ENCODE peak calls at places on chromosome 14, in seven cellular contexts. Q, W, U, Y, A, D and P are unnamed samples.

GRCh38 chr14:74846968-74847549 is 28.9 kb downstream of the PROX2 start:
- DNase-seq in Q (no peak), W (no peak), U (no peak), Y (no peak), A (no peak), D (no peak), P (no peak)

GRCh38 chr14:75911883-75912282 is 69.9 kb downstream of the TGFB3 start:
- DNase-seq in Q (no peak), W (no peak), U (no peak), Y (peak; percentile 16), A (no peak), D (no peak), P (no peak)

GRCh38 chr14:39102265-39102968 is 618 bp downstream of the SEC23A start:
- DNase-seq in Q (no peak), W (no peak), U (peak; percentile 37), Y (peak; percentile 81), A (no peak), D (no peak), P (no peak)

GRCh38 chr14:61334197-61334701 is 12.9 kb downstream of the PRKCH start:
- DNase-seq in Q (no peak), W (no peak), U (no peak), Y (no peak), A (no peak), D (no peak), P (no peak)

GRCh38 chr14:43039881-43040280 is 1433.2 kb downstream of the LRFN5 start:
- DNase-seq in Q (no peak), W (no peak), U (no peak), Y (no peak), A (no peak), D (no peak), P (no peak)

GRCh38 chr14:100534528-100535286 is 52.5 kb downstream of the BEGAIN start:
- DNase-seq in Q (peak; percentile 44), W (peak; percentile 9), U (peak; percentile 89), Y (no peak), A (no peak), D (peak; percentile 21), P (no peak)

GRCh38 chr14:38951451-38951850 is 151.6 kb downstream of the SEC23A start:
- DNase-seq in Q (no peak), W (no peak), U (no peak), Y (no peak), A (no peak), D (no peak), P (no peak)

GRCh38 chr14:36605506-36605857 is 23.1 kb upstream of the NKX2-8 start:
- DNase-seq in Q (no peak), W (no peak), U (no peak), Y (no peak), A (no peak), D (no peak), P (no peak)

GRCh38 chr14:100712490-100712889 is 14.2 kb upstream of the DLK1 start:
- DNase-seq in Q (no peak), W (no peak), U (peak; percentile 88), Y (no peak), A (no peak), D (peak; percentile 48), P (no peak)

GRCh38 chr14:36194645-36195044 is 18.1 kb upstream of the PTCSC3 start:
- DNase-seq in Q (no peak), W (no peak), U (no peak), Y (no peak), A (no peak), D (no peak), P (no peak)

GRCh38 chr14:60485600-60486251 is at the start of gene C14orf39:
- DNase-seq in Q (no peak), W (no peak), U (no peak), Y (peak; percentile 76), A (no peak), D (peak; percentile 40), P (peak; percentile 80)

GRCh38 chr14:66056926-66057552 is 429.1 kb upstream of the CCDC196 start:
- DNase-seq in Q (no peak), W (no peak), U (no peak), Y (no peak), A (no peak), D (no peak), P (no peak)

GRCh38 chr14:32073537-32074189 is 3.4 kb upstream of the ARHGAP5 start:
- DNase-seq in Q (no peak), W (no peak), U (peak; percentile 73), Y (peak; percentile 81), A (no peak), D (no peak), P (no peak)

GRCh38 chr14:72790887-72791566 is 102.9 kb downstream of the DPF3 start:
- DNase-seq in Q (no peak), W (no peak), U (no peak), Y (no peak), A (peak; percentile 75), D (no peak), P (peak; percentile 87)

GRCh38 chr14:102403028-102403427 is 40.3 kb downstream of the TECPR2 start:
- DNase-seq in Q (no peak), W (no peak), U (no peak), Y (no peak), A (no peak), D (no peak), P (no peak)

GRCh38 chr14:102407258-102407657 is 44.5 kb downstream of the TECPR2 start:
- DNase-seq in Q (no peak), W (no peak), U (no peak), Y (no peak), A (no peak), D (no peak), P (no peak)

GRCh38 chr14:102408729-102409128 is 46.0 kb downstream of the TECPR2 start:
- DNase-seq in Q (no peak), W (no peak), U (no peak), Y (no peak), A (no peak), D (no peak), P (no peak)
- H3K27ac ChIP-seq in Q (no peak overlapping the region), W (no peak overlapping the region), U (no peak overlapping the region), Y (no peak overlapping the region), A (peak overlapping the region; percentile 64), D (no peak overlapping the region), P (peak overlapping the region; percentile 80)

GRCh38 chr14:42001436-42001835 is 394.8 kb downstream of the LRFN5 start:
- DNase-seq in Q (no peak), W (no peak), U (no peak), Y (no peak), A (no peak), D (no peak), P (no peak)
- TF ChIP-seq CTCF in Q (no peak), W (no peak), U (no peak), Y (no peak), A (no peak), D (no peak), P (no peak)

DNA sequence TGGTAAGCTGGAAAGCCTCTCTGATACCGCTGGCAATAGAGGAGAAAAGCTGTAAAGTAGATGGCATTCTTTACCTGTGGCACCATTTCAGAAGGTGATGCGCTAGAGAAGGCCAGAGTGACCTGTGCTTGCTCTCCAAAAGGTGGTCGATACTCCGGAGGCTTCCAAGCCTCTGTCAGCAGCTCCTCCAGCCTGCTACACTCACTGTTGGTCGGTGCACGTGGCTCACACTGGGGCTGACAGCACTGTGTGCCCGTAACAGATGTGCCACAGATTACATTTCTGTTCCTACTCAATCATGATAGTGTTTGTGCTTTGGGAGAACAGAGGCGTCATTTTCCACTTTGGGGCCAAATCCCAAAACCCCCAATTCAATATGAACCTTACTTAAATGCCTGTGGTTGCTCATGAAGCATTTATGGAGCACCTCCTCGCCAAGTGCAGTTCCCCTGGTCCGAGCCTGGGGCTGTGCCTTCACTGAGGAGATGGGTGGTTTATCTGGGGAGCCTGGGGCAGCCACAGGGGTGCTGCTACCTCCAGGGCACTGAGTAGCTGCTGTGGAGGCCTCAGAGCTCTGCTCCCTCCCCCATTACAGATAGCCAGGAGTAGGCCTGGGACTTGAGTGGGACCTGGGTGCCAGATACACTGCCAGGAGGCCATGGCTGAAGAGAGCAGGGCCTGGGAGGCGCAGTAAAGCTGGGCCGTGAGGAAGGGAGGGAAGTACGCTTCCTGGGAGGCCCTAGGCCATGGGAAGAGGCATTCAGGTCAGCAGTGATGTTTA is 26.8 kb downstream of the CCNK start:
- DNase-seq in Q (peak; percentile 65), W (no peak), U (no peak), Y (no peak), A (no peak), D (no peak), P (no peak)
- H3K36me3 ChIP-seq in Q (peaks cover 100% of the 10 kb centered on the region), W (peaks cover 27% of the 10 kb centered on the region), U (peaks cover 4% of the 10 kb centered on the region), Y (no peaks in the 10 kb centered on the region), A (peaks cover 87% of the 10 kb centered on the region), D (no peaks in the 10 kb centered on the region), P (peaks cover 13% of the 10 kb centered on the region)

GRCh38 chr14:51546603-51547258 is 105.0 kb upstream of the FRMD6 start:
- DNase-seq in Q (no peak), W (no peak), U (no peak), Y (no peak), A (no peak), D (no peak), P (no peak)

GRCh38 chr14:51544901-51545300 is 106.8 kb upstream of the FRMD6 start:
- DNase-seq in Q (no peak), W (no peak), U (no peak), Y (no peak), A (no peak), D (no peak), P (no peak)

GRCh38 chr14:51546099-51546498 is 105.6 kb upstream of the FRMD6 start:
- DNase-seq in Q (no peak), W (no peak), U (no peak), Y (no peak), A (no peak), D (no peak), P (no peak)

GRCh38 chr14:51544426-51544825 is 107.3 kb upstream of the FRMD6 start:
- DNase-seq in Q (no peak), W (no peak), U (no peak), Y (no peak), A (no peak), D (no peak), P (no peak)

GRCh38 chr14:51545396-51545795 is 106.3 kb upstream of the FRMD6 start:
- DNase-seq in Q (no peak), W (no peak), U (no peak), Y (no peak), A (no peak), D (no peak), P (no peak)
- H3K27ac ChIP-seq in Q (no peak overlapping the region), W (no peak overlapping the region), U (no peak overlapping the region), Y (no peak overlapping the region), A (no peak overlapping the region), D (no peak overlapping the region), P (no peak overlapping the region)

GRCh38 chr14:40494483-40494882 is 1062.2 kb upstream of the FBXO33 start:
- DNase-seq in Q (no peak), W (no peak), U (no peak), Y (no peak), A (no peak), D (no peak), P (no peak)
- TF ChIP-seq CTCF in Q (no peak), W (no peak), U (no peak), Y (no peak), A (no peak), D (no peak), P (no peak)